ENCODE peak calls at places on chromosomes 3 and 15, in four cellular contexts. One of them, this sample, is unnamed.

GRCh38 chr3:64454179-64454578 is 228.9 kb upstream of the PRICKLE2 start:
- DNase-seq in Calu3: no peak
- DNase-seq in left ventricle myocardium inferior: no peak
- DNase-seq in heart left ventricle: no peak
- DNase-seq in this sample: no peak

GRCh38 chr15:29693225-29693624 is 129.0 kb downstream of the TJP1 start:
- DNase-seq in Calu3: no peak
- DNase-seq in left ventricle myocardium inferior: no peak
- DNase-seq in heart left ventricle: no peak
- DNase-seq in this sample: no peak

GRCh38 chr3:181971424-181971823 is 259.7 kb downstream of the SOX2 start:
- DNase-seq in Calu3: no peak
- DNase-seq in left ventricle myocardium inferior: no peak
- DNase-seq in heart left ventricle: no peak
- DNase-seq in this sample: no peak

GRCh38 chr3:120227710-120228347 is 57.2 kb downstream of the GPR156 start:
- DNase-seq in Calu3: no peak
- DNase-seq in left ventricle myocardium inferior: no peak
- DNase-seq in heart left ventricle: no peak
- DNase-seq in this sample: no peak

GRCh38 chr3:44128057-44128775 is 113.5 kb upstream of the TOPAZ1 start:
- DNase-seq in Calu3: no peak
- DNase-seq in left ventricle myocardium inferior: no peak
- DNase-seq in heart left ventricle: no peak
- DNase-seq in this sample: no peak

GRCh38 chr15:88970232-88970631 is 57.1 kb upstream of the MFGE8 start:
- DNase-seq in Calu3: no peak
- DNase-seq in left ventricle myocardium inferior: no peak
- DNase-seq in heart left ventricle: no peak
- DNase-seq in this sample: no peak

GRCh38 chr3:53813229-53813628 is 33.0 kb downstream of the CHDH start:
- DNase-seq in Calu3: no peak
- DNase-seq in left ventricle myocardium inferior: no peak
- DNase-seq in heart left ventricle: no peak
- DNase-seq in this sample: peak

GRCh38 chr3:196179380-196180308 is 31.6 kb downstream of the ZDHHC19 start:
- DNase-seq in Calu3: no peak
- DNase-seq in left ventricle myocardium inferior: no peak
- DNase-seq in heart left ventricle: no peak
- DNase-seq in this sample: no peak

GRCh38 chr3:107588217-107588616 is 65.5 kb downstream of the BBX start:
- DNase-seq in Calu3: no peak
- DNase-seq in left ventricle myocardium inferior: no peak
- DNase-seq in heart left ventricle: no peak
- DNase-seq in this sample: no peak

GRCh38 chr15:51952805-51953204 is 18.8 kb downstream of the LEO1 start:
- DNase-seq in Calu3: no peak
- DNase-seq in left ventricle myocardium inferior: no peak
- DNase-seq in heart left ventricle: no peak
- DNase-seq in this sample: no peak

GRCh38 chr15:42313463-42313862 is 40.2 kb upstream of the TMEM87A start:
- DNase-seq in Calu3: no peak
- DNase-seq in left ventricle myocardium inferior: no peak
- DNase-seq in heart left ventricle: no peak
- DNase-seq in this sample: no peak

GRCh38 chr3:13215940-13216546 is 142.8 kb upstream of the IQSEC1 start:
- DNase-seq in Calu3: peak
- DNase-seq in left ventricle myocardium inferior: no peak
- DNase-seq in heart left ventricle: no peak
- DNase-seq in this sample: peak

GRCh38 chr3:113485161-113485609 is 29.8 kb downstream of the SPICE1 start:
- DNase-seq in Calu3: no peak
- DNase-seq in left ventricle myocardium inferior: no peak
- DNase-seq in heart left ventricle: no peak
- DNase-seq in this sample: no peak

GRCh38 chr15:57227181-57227580 is 149.1 kb upstream of the CGNL1 start:
- DNase-seq in Calu3: no peak
- DNase-seq in left ventricle myocardium inferior: no peak
- DNase-seq in heart left ventricle: no peak
- DNase-seq in this sample: no peak

GRCh38 chr3:128364291-128364690 is 102.4 kb downstream of the DNAJB8 start:
- DNase-seq in Calu3: no peak
- DNase-seq in left ventricle myocardium inferior: no peak
- DNase-seq in heart left ventricle: no peak
- DNase-seq in this sample: no peak

GRCh38 chr15:82737975-82738374 is 28.3 kb upstream of the AP3B2 start:
- DNase-seq in Calu3: no peak
- DNase-seq in left ventricle myocardium inferior: no peak
- DNase-seq in heart left ventricle: no peak
- DNase-seq in this sample: no peak

GRCh38 chr3:100030346-100030745 is 84.0 kb downstream of the FILIP1L start:
- DNase-seq in Calu3: no peak
- DNase-seq in left ventricle myocardium inferior: no peak
- DNase-seq in heart left ventricle: no peak
- DNase-seq in this sample: no peak

GRCh38 chr3:187870360-187871203 is 125.3 kb upstream of the BCL6 start:
- DNase-seq in Calu3: no peak
- DNase-seq in left ventricle myocardium inferior: no peak
- DNase-seq in heart left ventricle: no peak
- DNase-seq in this sample: no peak

GRCh38 chr15:65655026-65655425 is 33.3 kb downstream of the SLC24A1 start:
- DNase-seq in Calu3: peak
- DNase-seq in left ventricle myocardium inferior: no peak
- DNase-seq in heart left ventricle: no peak
- DNase-seq in this sample: no peak

GRCh38 chr3:142566096-142566495 is 12.4 kb downstream of the ATR start:
- DNase-seq in Calu3: peak
- DNase-seq in left ventricle myocardium inferior: no peak
- DNase-seq in heart left ventricle: no peak
- DNase-seq in this sample: no peak

GRCh38 chr3:9398715-9399708 is 1.6 kb downstream of the SETD5 start:
- DNase-seq in Calu3: no peak
- DNase-seq in left ventricle myocardium inferior: no peak
- DNase-seq in heart left ventricle: no peak
- DNase-seq in this sample: peak

GRCh38 chr3:46087871-46088270 is 60.6 kb upstream of the XCR1 start:
- DNase-seq in Calu3: no peak
- DNase-seq in left ventricle myocardium inferior: no peak
- DNase-seq in heart left ventricle: no peak
- DNase-seq in this sample: no peak

GRCh38 chr3:187006884-187007630 is 76.7 kb downstream of the ST6GAL1 start:
- DNase-seq in Calu3: no peak
- DNase-seq in left ventricle myocardium inferior: no peak
- DNase-seq in heart left ventricle: no peak
- DNase-seq in this sample: no peak

GRCh38 chr15:42050484-42051255 is 29.8 kb upstream of the PLA2G4E start:
- DNase-seq in Calu3: no peak
- DNase-seq in left ventricle myocardium inferior: no peak
- DNase-seq in heart left ventricle: no peak
- DNase-seq in this sample: no peak

GRCh38 chr15:39556461-39556860 is 24.4 kb upstream of the THBS1 start:
- DNase-seq in Calu3: no peak
- DNase-seq in left ventricle myocardium inferior: no peak
- DNase-seq in heart left ventricle: no peak
- DNase-seq in this sample: no peak

GRCh38 chr3:140871022-140871421 is 70.6 kb upstream of the SLC25A36 start:
- DNase-seq in Calu3: no peak
- DNase-seq in left ventricle myocardium inferior: no peak
- DNase-seq in heart left ventricle: no peak
- DNase-seq in this sample: no peak

GRCh38 chr3:123048480-123049237 is 18.2 kb upstream of the PDIA5 start:
- DNase-seq in Calu3: no peak
- DNase-seq in left ventricle myocardium inferior: no peak
- DNase-seq in heart left ventricle: no peak
- DNase-seq in this sample: peak

GRCh38 chr3:106457278-106458210 is 588.7 kb upstream of the CBLB start:
- DNase-seq in Calu3: no peak
- DNase-seq in left ventricle myocardium inferior: peak
- DNase-seq in heart left ventricle: no peak
- DNase-seq in this sample: no peak

GRCh38 chr3:190385835-190386688 is 1.9 kb upstream of the CLDN16 start:
- DNase-seq in Calu3: peak
- DNase-seq in left ventricle myocardium inferior: no peak
- DNase-seq in heart left ventricle: no peak
- DNase-seq in this sample: peak

GRCh38 chr3:196202516-196202970 is 8.7 kb downstream of the ZDHHC19 start:
- DNase-seq in Calu3: no peak
- DNase-seq in left ventricle myocardium inferior: peak
- DNase-seq in heart left ventricle: peak
- DNase-seq in this sample: peak

GRCh38 chr3:47009225-47010049 is 30.0 kb downstream of the NBEAL2 start:
- DNase-seq in Calu3: no peak
- DNase-seq in left ventricle myocardium inferior: peak
- DNase-seq in heart left ventricle: peak
- DNase-seq in this sample: peak

GRCh38 chr3:141959921-141960554 is 83.6 kb downstream of the ATP1B3 start:
- DNase-seq in Calu3: no peak
- DNase-seq in left ventricle myocardium inferior: no peak
- DNase-seq in heart left ventricle: no peak
- DNase-seq in this sample: no peak

GRCh38 chr15:38706956-38707355 is 142.3 kb upstream of the RASGRP1 start:
- DNase-seq in Calu3: no peak
- DNase-seq in left ventricle myocardium inferior: no peak
- DNase-seq in heart left ventricle: no peak
- DNase-seq in this sample: no peak

GRCh38 chr3:105686324-105686897 is 182.4 kb downstream of the CBLB start:
- DNase-seq in Calu3: no peak
- DNase-seq in left ventricle myocardium inferior: no peak
- DNase-seq in heart left ventricle: no peak
- DNase-seq in this sample: no peak

GRCh38 chr15:42890161-42890913 is 30.2 kb downstream of the TTBK2 start:
- DNase-seq in Calu3: peak
- DNase-seq in left ventricle myocardium inferior: no peak
- DNase-seq in heart left ventricle: no peak
- DNase-seq in this sample: peak

GRCh38 chr3:79329154-79329553 is 438.6 kb downstream of the ROBO1 start:
- DNase-seq in Calu3: no peak
- DNase-seq in left ventricle myocardium inferior: no peak
- DNase-seq in heart left ventricle: no peak
- DNase-seq in this sample: no peak

GRCh38 chr15:47188766-47189507 is 528.4 kb upstream of the SEMA6D start:
- DNase-seq in Calu3: no peak
- DNase-seq in left ventricle myocardium inferior: no peak
- DNase-seq in heart left ventricle: no peak
- DNase-seq in this sample: no peak

GRCh38 chr15:76336254-76337046 is at the start of gene ISL2:
- DNase-seq in Calu3: peak
- DNase-seq in left ventricle myocardium inferior: no peak
- DNase-seq in heart left ventricle: peak
- DNase-seq in this sample: no peak

GRCh38 chr15:63712828-63713520 is 115.8 kb downstream of the FBXL22 start:
- DNase-seq in Calu3: no peak
- DNase-seq in left ventricle myocardium inferior: no peak
- DNase-seq in heart left ventricle: no peak
- DNase-seq in this sample: no peak

DNA sequence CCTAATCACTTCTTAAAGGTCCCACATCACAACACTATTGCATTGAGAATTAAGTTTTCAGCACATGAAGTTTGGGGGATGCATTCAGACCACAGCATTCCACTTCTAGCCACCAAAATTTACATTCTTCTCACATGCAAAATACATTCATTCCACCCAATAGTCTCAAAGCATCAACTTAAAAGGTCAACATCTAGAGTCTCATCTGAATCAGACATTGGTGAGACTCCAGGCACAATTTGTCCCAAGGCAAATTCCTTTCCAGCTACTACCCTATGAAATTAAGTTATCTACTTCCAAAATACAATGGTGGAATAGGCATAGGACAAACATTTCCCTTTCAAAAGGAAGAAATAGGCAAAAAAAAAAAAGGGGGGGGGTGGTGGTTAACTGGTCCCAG is 64.9 kb downstream of the PLSCR2 start:
- DNase-seq in Calu3: no peak
- DNase-seq in left ventricle myocardium inferior: no peak
- DNase-seq in heart left ventricle: no peak
- DNase-seq in this sample: no peak
- TF ChIP-seq CTCF in Calu3: no peak
- TF ChIP-seq CTCF in left ventricle myocardium inferior: no peak
- TF ChIP-seq CTCF in heart left ventricle: no peak
- TF ChIP-seq CTCF in this sample: no peak

DNA sequence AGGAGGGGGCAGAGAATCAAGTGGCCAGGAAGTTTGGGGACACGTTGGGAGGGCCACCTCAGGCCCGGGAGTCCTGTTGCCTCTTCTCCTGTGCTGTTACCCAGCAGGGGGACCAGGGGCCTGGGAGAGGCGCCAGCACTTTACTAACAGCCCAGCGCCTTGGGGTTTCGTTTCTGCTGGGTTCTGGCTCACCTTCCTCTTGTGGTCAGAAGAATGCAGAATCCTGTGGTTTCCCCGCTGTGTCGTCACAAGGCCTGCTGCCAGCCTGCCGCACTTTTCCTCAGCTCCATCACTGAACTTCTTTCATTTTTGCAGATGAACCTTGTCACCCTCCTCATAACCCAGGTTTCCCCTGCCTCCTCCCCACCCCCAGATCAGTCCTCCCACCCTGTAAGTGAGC is 67.7 kb downstream of the SLC30A4 start:
- DNase-seq in Calu3: peak
- DNase-seq in left ventricle myocardium inferior: peak
- DNase-seq in heart left ventricle: peak
- DNase-seq in this sample: peak
- TF ChIP-seq CTCF in Calu3: no peak
- TF ChIP-seq CTCF in left ventricle myocardium inferior: no peak
- TF ChIP-seq CTCF in heart left ventricle: no peak
- TF ChIP-seq CTCF in this sample: no peak

GRCh38 chr3:111577798-111578685 is 17.1 kb downstream of the ZBED2 start:
- DNase-seq in Calu3: peak
- DNase-seq in left ventricle myocardium inferior: no peak
- DNase-seq in heart left ventricle: no peak
- DNase-seq in this sample: no peak
- TF ChIP-seq CTCF in Calu3: no peak
- TF ChIP-seq CTCF in left ventricle myocardium inferior: peak
- TF ChIP-seq CTCF in heart left ventricle: peak
- TF ChIP-seq CTCF in this sample: no peak

DNA sequence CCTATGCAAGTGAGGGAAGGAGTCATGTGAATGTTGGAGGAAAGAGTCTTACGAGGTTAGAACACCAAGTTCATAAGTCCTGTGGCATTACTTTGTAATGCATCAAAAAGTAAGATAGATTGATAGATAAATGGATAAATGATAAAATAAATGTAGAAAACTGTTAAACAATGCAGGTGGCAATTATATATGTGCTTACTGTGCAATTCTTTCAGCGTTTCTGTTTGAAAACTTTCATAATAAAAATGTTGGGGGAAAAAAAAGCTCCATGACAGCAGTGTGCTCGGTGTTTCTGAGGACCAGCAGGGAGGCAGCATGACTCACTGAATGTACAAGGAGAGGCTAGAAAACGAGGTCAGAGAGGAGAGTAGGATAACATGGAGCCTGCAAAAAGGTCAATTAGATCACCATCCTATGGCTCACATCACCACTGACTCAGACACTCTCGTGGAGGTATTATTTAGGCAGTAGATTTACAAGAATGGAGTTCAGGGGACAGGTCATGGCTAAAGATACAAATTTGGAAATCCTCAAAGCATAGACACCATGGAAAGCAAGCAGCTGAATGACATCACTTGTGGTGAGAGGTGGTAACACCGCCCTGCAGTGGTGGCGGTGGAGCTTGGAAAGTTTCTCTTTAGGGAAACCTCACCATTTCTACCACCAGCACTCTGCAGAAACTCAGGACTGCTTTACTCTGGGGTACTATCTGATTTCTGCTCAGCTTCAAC is 219.8 kb downstream of the CTNNB1 start:
- DNase-seq in Calu3: no peak
- DNase-seq in left ventricle myocardium inferior: no peak
- DNase-seq in heart left ventricle: no peak
- DNase-seq in this sample: no peak
- TF ChIP-seq CTCF in Calu3: no peak
- TF ChIP-seq CTCF in left ventricle myocardium inferior: no peak
- TF ChIP-seq CTCF in heart left ventricle: no peak
- TF ChIP-seq CTCF in this sample: no peak